ENCODE peak calls at places on chromosomes 6 and 20, in four cellular contexts. One of them, this sample, is unnamed.

GRCh38 chr6:35642471-35643161 is 46.1 kb downstream of the FKBP5 start:
- DNase-seq in HepG2: no peak
- DNase-seq in SK-N-SH: no peak
- DNase-seq in GM12878: no peak
- DNase-seq in this sample: no peak

GRCh38 chr6:44057238-44057930 is 69.9 kb downstream of the MRPL14 start:
- DNase-seq in SK-N-SH: no peak
- DNase-seq in GM12878: no peak
- DNase-seq in HepG2: no peak
- DNase-seq in this sample: no peak

GRCh38 chr6:41061196-41061726 is 8.3 kb downstream of the APOBEC2 start:
- DNase-seq in GM12878: no peak
- DNase-seq in SK-N-SH: no peak
- DNase-seq in HepG2: no peak
- DNase-seq in this sample: no peak

GRCh38 chr6:31851485-31851832 is 11.2 kb downstream of the NEU1 start:
- DNase-seq in GM12878: no peak
- DNase-seq in HepG2: no peak
- DNase-seq in SK-N-SH: no peak
- DNase-seq in this sample: no peak

GRCh38 chr20:35630636-35631035 is 15.0 kb downstream of the SPAG4 start:
- DNase-seq in GM12878: no peak
- DNase-seq in SK-N-SH: no peak
- DNase-seq in HepG2: no peak
- DNase-seq in this sample: no peak

GRCh38 chr6:35718911-35719381 is 17.9 kb upstream of the ARMC12 start:
- DNase-seq in HepG2: no peak
- DNase-seq in GM12878: no peak
- DNase-seq in SK-N-SH: no peak
- DNase-seq in this sample: no peak

GRCh38 chr6:129634411-129635230 is 75.4 kb downstream of the ARHGAP18 start:
- DNase-seq in GM12878: no peak
- DNase-seq in SK-N-SH: no peak
- DNase-seq in HepG2: no peak
- DNase-seq in this sample: no peak

GRCh38 chr20:43691928-43692524 is 25.1 kb downstream of the MYBL2 start:
- DNase-seq in SK-N-SH: peak
- DNase-seq in GM12878: no peak
- DNase-seq in HepG2: peak
- DNase-seq in this sample: peak

GRCh38 chr6:154197176-154197850 is 158.3 kb downstream of the OPRM1 start:
- DNase-seq in HepG2: no peak
- DNase-seq in GM12878: no peak
- DNase-seq in SK-N-SH: no peak
- DNase-seq in this sample: no peak

GRCh38 chr6:119965900-119966299 is 616.3 kb upstream of the MAN1A1 start:
- DNase-seq in GM12878: no peak
- DNase-seq in HepG2: no peak
- DNase-seq in SK-N-SH: no peak
- DNase-seq in this sample: no peak

GRCh38 chr20:8796088-8796665 is 272.7 kb upstream of the PLCB4 start:
- DNase-seq in GM12878: no peak
- DNase-seq in HepG2: no peak
- DNase-seq in SK-N-SH: no peak
- DNase-seq in this sample: no peak

GRCh38 chr6:1310628-1311399 is 1.1 kb upstream of the FOXQ1 start:
- DNase-seq in HepG2: peak
- DNase-seq in GM12878: no peak
- DNase-seq in SK-N-SH: no peak
- DNase-seq in this sample: no peak

GRCh38 chr6:157555795-157556645 is 175.0 kb downstream of the ZDHHC14 start:
- DNase-seq in SK-N-SH: no peak
- DNase-seq in GM12878: no peak
- DNase-seq in HepG2: no peak
- DNase-seq in this sample: no peak

GRCh38 chr6:103002282-103002681 is 1608.8 kb downstream of the GRIK2 start:
- DNase-seq in HepG2: no peak
- DNase-seq in GM12878: no peak
- DNase-seq in SK-N-SH: no peak
- DNase-seq in this sample: no peak

GRCh38 chr20:840858-841567 is 7.5 kb downstream of the FAM110A start:
- DNase-seq in GM12878: no peak
- DNase-seq in HepG2: peak
- DNase-seq in SK-N-SH: no peak
- DNase-seq in this sample: no peak

GRCh38 chr6:47669684-47670515 is 28.5 kb upstream of the ADGRF4 start:
- DNase-seq in HepG2: no peak
- DNase-seq in GM12878: no peak
- DNase-seq in SK-N-SH: no peak
- DNase-seq in this sample: no peak

DNA sequence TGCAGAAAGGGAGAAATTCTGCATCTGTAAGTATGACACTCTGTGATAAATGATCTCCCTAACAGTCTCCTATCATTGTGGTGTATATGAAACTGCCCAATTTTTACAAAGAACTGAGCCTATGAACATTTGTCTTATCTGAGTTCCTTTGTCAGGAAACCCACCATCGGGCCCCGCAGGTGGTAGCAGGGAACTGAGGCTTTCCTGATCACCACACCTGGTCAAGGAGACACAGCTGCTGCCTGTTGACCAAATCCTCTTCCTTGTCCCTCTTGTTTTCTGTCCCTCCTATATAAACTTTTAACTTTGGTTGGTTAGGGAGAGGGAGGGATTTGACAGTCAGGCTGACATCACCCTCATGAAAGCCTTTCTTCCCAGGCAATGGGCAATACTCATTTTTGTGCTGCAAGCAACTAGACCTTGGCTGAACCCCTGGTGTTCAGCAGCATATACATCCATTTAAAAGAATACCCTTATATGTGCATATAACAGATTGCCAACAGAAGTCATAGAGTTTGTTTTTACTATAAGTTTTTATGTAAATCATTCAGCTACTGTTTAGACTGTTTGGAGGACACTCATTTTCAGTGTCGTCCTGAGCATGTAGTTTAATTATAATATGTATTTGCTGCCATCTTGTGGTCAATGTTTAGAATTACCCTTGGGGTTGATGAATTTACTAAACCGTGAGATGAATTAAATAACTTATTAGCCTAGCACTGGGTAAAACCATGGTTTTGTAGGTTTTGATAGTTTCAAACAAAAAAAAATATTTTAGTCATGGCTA is 17.0 kb downstream of the CRISP1 start:
- DNase-seq in HepG2: peak
- DNase-seq in GM12878: no peak
- DNase-seq in SK-N-SH: peak
- DNase-seq in this sample: peak
- TF ChIP-seq NFIC in HepG2: no peak
- TF ChIP-seq NFIC in GM12878: no peak
- TF ChIP-seq NFIC in SK-N-SH: no peak
- TF ChIP-seq NFIC in this sample: no peak

GRCh38 chr6:3320238-3320637 is 61.5 kb downstream of the PSMG4 start:
- DNase-seq in HepG2: no peak
- DNase-seq in GM12878: no peak
- DNase-seq in SK-N-SH: no peak
- DNase-seq in this sample: no peak

GRCh38 chr6:3321042-3321441 is 62.3 kb downstream of the PSMG4 start:
- DNase-seq in HepG2: no peak
- DNase-seq in GM12878: no peak
- DNase-seq in SK-N-SH: no peak
- DNase-seq in this sample: no peak

GRCh38 chr6:3318226-3318625 is 59.5 kb downstream of the PSMG4 start:
- DNase-seq in HepG2: no peak
- DNase-seq in GM12878: no peak
- DNase-seq in SK-N-SH: no peak
- DNase-seq in this sample: no peak

GRCh38 chr6:3318821-3319540 is 60.2 kb downstream of the PSMG4 start:
- DNase-seq in HepG2: no peak
- DNase-seq in GM12878: no peak
- DNase-seq in SK-N-SH: no peak
- DNase-seq in this sample: no peak

DNA sequence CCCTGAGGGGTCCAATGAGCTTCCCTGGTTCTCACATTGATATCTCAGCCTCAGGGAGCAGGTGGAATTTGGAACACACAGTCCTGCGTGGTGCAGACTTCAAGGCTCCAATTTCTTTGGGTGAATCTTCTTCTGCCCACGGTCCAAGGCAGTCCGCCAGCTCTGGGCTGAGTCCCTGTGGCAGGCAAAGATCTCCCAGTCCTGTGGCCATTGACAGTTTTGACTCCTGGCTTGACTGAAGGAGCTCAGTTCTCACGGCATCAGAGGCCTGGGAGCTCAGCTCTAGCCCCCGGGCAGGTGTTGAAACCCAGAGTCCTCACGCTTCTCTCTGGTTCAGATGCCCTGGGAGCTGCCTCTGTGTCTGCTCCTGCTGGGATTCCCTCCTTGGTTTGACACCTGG is 61.1 kb downstream of the PSMG4 start:
- DNase-seq in GM12878: no peak
- DNase-seq in SK-N-SH: no peak
- DNase-seq in HepG2: no peak
- DNase-seq in this sample: no peak
- TF ChIP-seq NFIC in GM12878: no peak
- TF ChIP-seq NFIC in SK-N-SH: no peak
- TF ChIP-seq NFIC in HepG2: no peak
- TF ChIP-seq NFIC in this sample: no peak

DNA sequence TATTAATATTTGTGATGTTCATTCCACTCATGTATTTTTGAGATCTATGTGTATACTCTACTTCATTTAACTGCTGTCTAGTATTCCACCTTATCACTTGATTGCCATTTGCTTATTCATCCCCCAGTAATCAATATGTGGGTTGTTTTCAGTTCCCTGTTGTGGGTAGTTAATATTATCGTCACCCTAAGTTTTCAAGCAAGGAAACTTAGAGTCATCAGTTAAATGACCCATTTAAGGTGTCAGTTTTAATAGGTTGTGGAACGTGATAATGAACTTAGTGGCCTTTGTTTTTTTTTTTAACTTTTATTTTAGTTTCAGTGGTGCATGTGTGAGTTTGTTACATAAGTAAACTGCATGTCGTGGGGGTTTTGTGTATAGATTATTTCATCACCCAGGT is 90.3 kb downstream of the SLC24A3 start:
- DNase-seq in HepG2: no peak
- DNase-seq in GM12878: no peak
- DNase-seq in SK-N-SH: no peak
- DNase-seq in this sample: no peak
- TF ChIP-seq NFIC in HepG2: no peak
- TF ChIP-seq NFIC in GM12878: no peak
- TF ChIP-seq NFIC in SK-N-SH: no peak
- TF ChIP-seq NFIC in this sample: no peak

GRCh38 chr6:13484827-13485226 is 2.6 kb downstream of the GFOD1 start:
- DNase-seq in HepG2: no peak
- DNase-seq in SK-N-SH: no peak
- DNase-seq in GM12878: no peak
- DNase-seq in this sample: no peak

GRCh38 chr6:13485303-13485702 is 2.1 kb downstream of the GFOD1 start:
- DNase-seq in GM12878: no peak
- DNase-seq in SK-N-SH: no peak
- DNase-seq in HepG2: no peak
- DNase-seq in this sample: no peak

GRCh38 chr6:13486679-13487121 is 700 bp downstream of the GFOD1 start:
- DNase-seq in SK-N-SH: peak
- DNase-seq in HepG2: peak
- DNase-seq in GM12878: no peak
- DNase-seq in this sample: peak

GRCh38 chr6:13487122-13488014 is at the start of gene GFOD1:
- DNase-seq in GM12878: no peak
- DNase-seq in HepG2: peak
- DNase-seq in SK-N-SH: peak
- DNase-seq in this sample: peak

GRCh38 chr6:13485923-13486557 is 1.4 kb downstream of the GFOD1 start:
- DNase-seq in HepG2: peak
- DNase-seq in SK-N-SH: peak
- DNase-seq in GM12878: no peak
- DNase-seq in this sample: peak
- TF ChIP-seq NFIC in HepG2: no peak
- TF ChIP-seq NFIC in SK-N-SH: no peak
- TF ChIP-seq NFIC in GM12878: no peak
- TF ChIP-seq NFIC in this sample: peak

This sample was measured in K562.